ENCODE peak calls at places on chromosome 11, in five cellular contexts. I is left ventricle myocardium inferior, C is thoracic aorta, R is nephron progenitor cell, P is foreskin fibroblast. T is an unnamed sample.

GRCh38 chr11:44822369-44822768 is 95.6 kb downstream of the TSPAN18 start:
- DNase-seq in R (no peak), C (no peak), P (no peak), I (no peak), T (no peak)

GRCh38 chr11:132423266-132423665 is 1052.9 kb downstream of the NTM start:
- DNase-seq in C (no peak), R (no peak), P (no peak), I (no peak), T (no peak)

GRCh38 chr11:10564692-10565318 is 3.7 kb downstream of the LYVE1 start:
- DNase-seq in R (no peak), C (no peak), I (no peak), P (no peak), T (no peak)

GRCh38 chr11:3137486-3138177 is 27.5 kb downstream of the OSBPL5 start:
- DNase-seq in R (peak), P (no peak), C (no peak), I (peak), T (peak)

GRCh38 chr11:38593649-38594048 is 1995.6 kb upstream of the RAG2 start:
- DNase-seq in I (no peak), P (no peak), R (no peak), C (no peak), T (no peak)

GRCh38 chr11:22162754-22163153 is 30.1 kb upstream of the ANO5 start:
- DNase-seq in R (no peak), I (no peak), P (no peak), C (no peak), T (no peak)

GRCh38 chr11:93370260-93370659 is 39.7 kb downstream of the DEUP1 start:
- DNase-seq in C (no peak), P (no peak), R (no peak), I (no peak), T (no peak)

GRCh38 chr11:123559418-123559817 is 95.0 kb downstream of the SCN3B start:
- DNase-seq in P (no peak), R (no peak), I (no peak), C (no peak), T (no peak)

GRCh38 chr11:18527512-18527911 is 770 bp upstream of the TSG101 start:
- DNase-seq in C (no peak), I (no peak), R (no peak), P (peak), T (no peak)

GRCh38 chr11:100929377-100929776 is 200.2 kb downstream of the PGR start:
- DNase-seq in R (no peak), C (no peak), I (no peak), P (peak), T (no peak)

GRCh38 chr11:117412653-117413275 is 85.1 kb downstream of the CEP164 start:
- DNase-seq in I (no peak), P (no peak), R (no peak), C (no peak), T (no peak)

GRCh38 chr11:123193742-123194141 is 1.3 kb downstream of the CLMP start:
- DNase-seq in R (no peak), I (no peak), P (no peak), C (no peak), T (no peak)

GRCh38 chr11:2777871-2778629 is 78.3 kb upstream of the KCNQ1OT1 start:
- DNase-seq in P (no peak), R (no peak), C (no peak), I (peak), T (peak)

GRCh38 chr11:77259681-77260080 is 41.8 kb downstream of the GDPD4 start:
- DNase-seq in P (peak), C (no peak), I (no peak), R (no peak), T (no peak)

GRCh38 chr11:46119053-46119351 is 2.3 kb downstream of the PHF21A start:
- DNase-seq in C (no peak), I (no peak), R (no peak), P (no peak), T (no peak)

GRCh38 chr11:46119352-46120216 is 1.7 kb downstream of the PHF21A start:
- DNase-seq in P (peak), C (no peak), R (peak), I (peak), T (peak)

GRCh38 chr11:46116007-46116711 is 5.1 kb downstream of the PHF21A start:
- DNase-seq in R (no peak), C (no peak), P (no peak), I (no peak), T (no peak)

GRCh38 chr11:46120361-46120710 is 918 bp downstream of the PHF21A start:
- DNase-seq in P (no peak), I (peak), R (peak), C (no peak), T (peak)

DNA sequence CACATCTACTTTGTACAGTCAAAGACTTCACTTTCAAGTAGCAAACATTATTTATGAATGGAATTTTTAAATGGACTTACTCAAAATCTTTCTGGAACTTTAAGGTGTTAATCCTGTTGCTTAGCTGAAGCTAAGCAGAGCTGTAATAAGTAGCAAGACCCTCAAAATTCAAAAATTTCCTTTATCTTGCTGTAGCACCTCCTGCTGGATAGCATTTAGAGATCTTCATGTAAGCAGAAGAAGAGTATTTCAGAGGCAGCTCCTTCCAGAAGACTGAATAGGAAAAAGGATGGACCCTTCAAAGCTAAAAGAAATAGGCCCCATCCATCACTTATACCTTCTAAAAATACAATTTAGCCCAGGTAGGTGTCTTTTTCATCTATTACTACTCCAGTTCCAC is 3.4 kb downstream of the PHF21A start:
- DNase-seq in P (no peak), R (no peak), I (no peak), C (no peak), T (no peak)
- TF ChIP-seq CTCF in P (peak), R (no peak), I (peak), C (no peak), T (no peak)

DNA sequence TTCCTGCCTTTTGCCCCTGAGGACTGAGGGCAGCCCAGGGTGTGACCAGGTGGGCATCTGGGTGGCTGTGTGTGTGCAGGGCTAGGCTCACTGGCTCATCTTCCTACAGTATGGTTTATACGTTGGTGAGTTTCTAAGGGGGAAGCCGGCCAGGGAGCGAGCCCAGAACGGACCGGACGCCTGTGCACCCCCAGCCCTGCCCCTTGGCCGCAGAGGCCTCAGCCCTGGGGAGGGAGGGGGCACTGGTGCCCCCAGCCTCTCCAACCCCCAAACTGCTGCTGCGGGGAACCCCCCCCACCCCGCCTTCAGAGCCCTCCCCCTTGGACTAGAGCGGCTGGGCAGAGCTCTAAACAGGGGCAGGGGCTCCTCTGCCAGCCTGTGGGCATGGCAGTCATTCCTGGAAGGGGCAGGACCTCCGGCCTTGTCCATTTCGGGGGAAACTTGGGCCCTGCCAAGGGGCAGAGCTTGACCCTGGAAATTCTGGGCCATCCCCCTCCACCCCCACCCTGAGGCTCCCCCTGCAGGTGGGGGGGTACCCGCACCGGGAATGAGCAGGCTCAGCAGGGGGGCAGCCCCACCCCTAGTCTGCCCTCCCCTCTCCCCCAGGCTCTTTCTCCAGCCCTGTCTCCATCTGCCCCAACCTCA is 5.4 kb downstream of the YIF1A start:
- DNase-seq in R (no peak), P (no peak), C (no peak), I (no peak), T (no peak)
- TF ChIP-seq CTCF in R (no peak), P (no peak), C (no peak), I (no peak), T (no peak)

DNA sequence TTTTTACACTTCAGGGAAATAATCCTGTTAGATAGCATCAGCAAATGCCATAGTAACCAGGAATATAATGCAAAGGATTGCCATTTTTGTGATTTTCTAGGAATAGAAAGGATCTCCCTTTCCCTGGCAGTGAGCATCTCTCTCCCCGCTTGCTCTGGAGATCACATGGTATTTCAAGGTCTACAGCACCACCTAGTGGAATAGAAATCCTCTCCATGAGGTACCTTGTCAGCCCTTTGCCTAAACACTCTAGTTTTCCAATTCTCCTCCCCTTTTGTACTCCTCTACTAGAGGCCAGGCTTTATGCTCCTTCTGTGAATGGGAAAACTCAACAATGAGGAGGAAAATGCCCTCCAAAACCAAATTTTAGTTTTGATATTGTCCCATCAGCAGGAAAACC is 78.4 kb downstream of the XRRA1 start:
- DNase-seq in R (no peak), C (no peak), P (peak), I (no peak), T (no peak)
- TF ChIP-seq CTCF in R (no peak), C (no peak), P (peak), I (peak), T (no peak)

GRCh38 chr11:56698795-56699194 is at the start of gene OR9G1:
- DNase-seq in R (no peak), P (no peak), C (no peak), I (no peak), T (no peak)
- TF ChIP-seq CTCF in R (no peak), P (no peak), C (no peak), I (no peak), T (no peak)

GRCh38 chr11:74171630-74172465 is 759 bp downstream of the PPME1 start:
- DNase-seq in R (no peak), C (no peak), P (no peak), I (no peak), T (no peak)

GRCh38 chr11:74168838-74169237 is 2.0 kb downstream of the C2CD3 start:
- DNase-seq in C (no peak), I (no peak), R (no peak), P (no peak), T (no peak)

GRCh38 chr11:74169736-74170458 is 905 bp downstream of the C2CD3 start:
- DNase-seq in I (no peak), P (no peak), C (no peak), R (no peak), T (no peak)

GRCh38 chr11:74175923-74176322 is 4.8 kb downstream of the PPME1 start:
- DNase-seq in P (no peak), I (no peak), C (no peak), R (no peak), T (no peak)

DNA sequence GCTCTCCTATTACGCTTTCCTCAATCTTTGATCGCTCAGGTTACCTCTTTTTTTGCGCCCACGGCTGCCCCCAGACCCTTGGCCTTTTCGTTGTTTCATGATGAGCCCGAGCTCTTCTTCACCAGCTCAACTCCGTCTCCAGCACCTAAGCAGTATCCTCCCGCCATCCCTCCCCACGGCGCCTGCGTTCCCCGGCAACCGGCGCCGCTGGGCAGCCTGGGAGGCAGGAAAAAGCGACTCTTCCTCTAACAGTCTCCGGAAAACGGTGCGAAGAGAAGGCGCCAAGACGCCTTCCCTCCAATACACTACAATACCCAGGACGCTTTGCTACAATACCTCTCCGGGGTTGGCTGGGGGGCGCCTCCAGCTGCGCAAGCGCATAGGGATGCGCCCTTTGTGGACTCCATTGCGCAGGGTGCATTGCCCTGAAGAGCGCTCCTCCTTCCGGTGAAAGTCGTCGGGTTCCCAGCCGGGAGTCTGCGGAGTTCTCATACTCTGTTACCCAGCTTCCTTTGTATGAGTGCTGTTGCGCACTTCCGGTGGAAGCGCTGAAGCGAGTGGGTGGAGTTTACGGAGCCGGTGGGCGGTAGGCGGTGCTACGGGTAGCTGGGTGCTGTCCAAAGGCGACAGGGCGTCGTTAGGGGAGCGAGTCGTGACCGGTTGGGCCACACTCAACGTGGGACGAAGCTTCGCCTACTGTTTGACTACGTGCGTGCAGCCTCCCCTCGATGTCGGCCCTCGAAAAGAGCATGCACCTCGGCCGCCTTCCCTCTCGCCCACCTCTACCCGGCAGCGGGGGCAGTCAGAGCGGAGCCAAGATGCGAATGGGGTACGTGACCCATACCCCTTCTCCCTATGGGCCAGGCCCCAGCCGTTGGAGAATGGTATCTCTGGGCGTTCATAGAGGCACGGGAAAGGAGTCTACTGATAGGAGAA is at the start of the genes C2CD3 and PPME1:
- DNase-seq in I (peak), R (peak), C (peak), P (peak), T (peak)
- TF ChIP-seq CTCF in I (peak), R (no peak), C (peak), P (peak), T (no peak)

GRCh38 chr11:47348859-47349258 is 3.6 kb downstream of the MYBPC3 start:
- DNase-seq in R (no peak), P (peak), I (no peak), C (no peak), T (no peak)
- TF ChIP-seq CTCF in R (peak), P (peak), I (no peak), C (no peak), T (no peak)